ENCODE peak calls at places on chromosomes 2 and 18, in five cellular contexts. X is uterus, W is GM12864, T is A549, S is Caco-2. N is an unnamed sample.

GRCh38 chr2:238251986-238252385 is 12.1 kb upstream of the HES6 start:
- DNase-seq in X (no peak), W (no peak), T (no peak), S (no peak), N (no peak)

GRCh38 chr2:8754056-8754790 is 72.4 kb downstream of the ID2 start:
- DNase-seq in X (no peak), W (no peak), T (no peak), S (no peak), N (peak)

GRCh38 chr2:179376881-179377280 is 112.2 kb upstream of the SESTD1 start:
- DNase-seq in X (no peak), W (no peak), T (no peak), S (no peak), N (peak)

GRCh38 chr18:77000527-77000926 is 132.1 kb downstream of the MBP start:
- DNase-seq in X (peak), W (no peak), T (peak), S (no peak), N (peak)

GRCh38 chr2:18949871-18950597 is 360.7 kb upstream of the NT5C1B start:
- DNase-seq in X (no peak), W (no peak), T (peak), S (no peak), N (peak)

GRCh38 chr2:231914077-231914690 is 12.0 kb downstream of the NPPC start:
- DNase-seq in X (no peak), W (no peak), T (no peak), S (no peak), N (no peak)

GRCh38 chr2:145066795-145067194 is 546.9 kb upstream of the ZEB2 start:
- DNase-seq in X (no peak), W (no peak), T (no peak), S (no peak), N (no peak)

GRCh38 chr2:120798569-120799215 is 63.0 kb downstream of the GLI2 start:
- DNase-seq in X (no peak), W (no peak), T (no peak), S (no peak), N (no peak)

GRCh38 chr2:172246649-172247048 is 143.9 kb upstream of the DLX2 start:
- DNase-seq in X (no peak), W (no peak), T (no peak), S (no peak), N (no peak)

GRCh38 chr2:129178356-129178755 is 801.1 kb upstream of the RAB6C start:
- DNase-seq in X (no peak), W (no peak), T (no peak), S (no peak), N (peak)

GRCh38 chr2:219452361-219453317 is 18.0 kb downstream of the SPEG start:
- DNase-seq in X (peak), W (no peak), T (no peak), S (no peak), N (peak)

GRCh38 chr2:42256502-42256901 is 87.3 kb downstream of the EML4 start:
- DNase-seq in X (no peak), W (peak), T (no peak), S (no peak), N (peak)

GRCh38 chr2:99883356-99883867 is 259.0 kb downstream of the AFF3 start:
- DNase-seq in X (no peak), W (no peak), T (no peak), S (no peak), N (no peak)

GRCh38 chr2:98508690-98509054 is 64.0 kb downstream of the INPP4A start:
- DNase-seq in X (peak), W (no peak), T (no peak), S (no peak), N (peak)

GRCh38 chr2:85669549-85669948 is 1.6 kb upstream of the SFTPB start:
- DNase-seq in X (no peak), W (peak), T (no peak), S (no peak), N (no peak)

GRCh38 chr2:177093384-177093783 is 119.2 kb upstream of the HNRNPA3 start:
- DNase-seq in X (no peak), W (no peak), T (no peak), S (no peak), N (no peak)

GRCh38 chr2:9326975-9327374 is 96.4 kb downstream of the ITGB1BP1 start:
- DNase-seq in X (no peak), W (no peak), T (no peak), S (no peak), N (peak)

GRCh38 chr18:31983020-31983419 is 35.6 kb upstream of the RNF125 start:
- DNase-seq in X (peak), W (no peak), T (no peak), S (no peak), N (no peak)

GRCh38 chr2:222319576-222320440 is 21.0 kb upstream of the PAX3 start:
- DNase-seq in X (no peak), W (no peak), T (no peak), S (no peak), N (no peak)

GRCh38 chr18:51137051-51137729 is 60.3 kb downstream of the MEX3C start:
- DNase-seq in X (no peak), W (no peak), T (no peak), S (no peak), N (no peak)

GRCh38 chr2:11750422-11750821 is 4.0 kb downstream of the LPIN1 start:
- DNase-seq in X (no peak), W (no peak), T (no peak), S (no peak), N (no peak)

GRCh38 chr2:2694751-2695150 is 363.7 kb upstream of the MYT1L start:
- DNase-seq in X (no peak), W (no peak), T (no peak), S (no peak), N (no peak)

GRCh38 chr2:30948857-30949256 is 141.6 kb upstream of the CAPN13 start:
- DNase-seq in X (no peak), W (no peak), T (no peak), S (no peak), N (no peak)

GRCh38 chr2:96917008-96917575 is 47.2 kb upstream of the SEMA4C start:
- DNase-seq in X (no peak), W (no peak), T (no peak), S (no peak), N (no peak)

GRCh38 chr2:69693472-69694450 is 48.2 kb upstream of the ANXA4 start:
- DNase-seq in X (no peak), W (no peak), T (no peak), S (no peak), N (no peak)

GRCh38 chr18:7084080-7084765 is 33.4 kb downstream of the LAMA1 start:
- DNase-seq in X (no peak), W (no peak), T (no peak), S (no peak), N (peak)

GRCh38 chr2:27191107-27191829 is 20.6 kb upstream of the ATRAID start:
- DNase-seq in X (peak), W (no peak), T (peak), S (peak), N (peak)

GRCh38 chr2:27127883-27128670 is 4.5 kb downstream of the ABHD1 start:
- DNase-seq in X (no peak), W (no peak), T (no peak), S (no peak), N (no peak)

GRCh38 chr2:196172976-196173375 is 1.6 kb upstream of the STK17B start:
- DNase-seq in X (no peak), W (no peak), T (no peak), S (no peak), N (no peak)

GRCh38 chr2:196174424-196174823 is 3.0 kb upstream of the STK17B start:
- DNase-seq in X (no peak), W (no peak), T (no peak), S (no peak), N (no peak)

GRCh38 chr2:196173505-196173904 is 2.1 kb upstream of the STK17B start:
- DNase-seq in X (no peak), W (no peak), T (no peak), S (no peak), N (no peak)

GRCh38 chr2:196177124-196177523 is 5.7 kb upstream of the STK17B start:
- DNase-seq in X (no peak), W (no peak), T (no peak), S (no peak), N (no peak)

GRCh38 chr2:196176142-196176738 is 4.9 kb upstream of the STK17B start:
- DNase-seq in X (no peak), W (peak), T (no peak), S (no peak), N (no peak)
- TF ChIP-seq CTCF in X (no peak), W (no peak), T (no peak), S (no peak), N (no peak)

GRCh38 chr18:12278765-12279682 is 24.9 kb downstream of the CIDEA start:
- DNase-seq in X (peak), W (no peak), T (no peak), S (peak), N (peak)

GRCh38 chr18:12276736-12277554 is 22.8 kb downstream of the CIDEA start:
- DNase-seq in X (peak), W (no peak), T (no peak), S (no peak), N (no peak)

GRCh38 chr18:12279781-12280531 is 25.8 kb downstream of the CIDEA start:
- DNase-seq in X (no peak), W (no peak), T (no peak), S (no peak), N (no peak)

GRCh38 chr18:12274793-12275192 is 20.6 kb downstream of the CIDEA start:
- DNase-seq in X (no peak), W (no peak), T (no peak), S (no peak), N (no peak)

GRCh38 chr18:12278153-12278764 is 24.1 kb downstream of the CIDEA start:
- DNase-seq in X (peak), W (no peak), T (no peak), S (no peak), N (peak)
- H3K4me3 ChIP-seq in X (peak), W (no peak), T (no peak), S (no peak), N (peak)

GRCh38 chr2:164495491-164496223 is 125.6 kb downstream of the GRB14 start:
- DNase-seq in X (no peak), W (no peak), T (peak), S (no peak), N (peak)
- TF ChIP-seq CTCF in X (no peak), W (no peak), T (peak), S (peak), N (peak)

GRCh38 chr2:142938240-142938639 is 60.8 kb downstream of the KYNU start:
- DNase-seq in X (no peak), W (no peak), T (no peak), S (no peak), N (no peak)

GRCh38 chr2:142940606-142941223 is 63.3 kb downstream of the KYNU start:
- DNase-seq in X (no peak), W (no peak), T (no peak), S (no peak), N (no peak)

GRCh38 chr2:142935563-142936089 is 58.2 kb downstream of the KYNU start:
- DNase-seq in X (no peak), W (no peak), T (no peak), S (no peak), N (no peak)

GRCh38 chr2:142936629-142937028 is 59.2 kb downstream of the KYNU start:
- DNase-seq in X (no peak), W (no peak), T (no peak), S (no peak), N (no peak)

DNA sequence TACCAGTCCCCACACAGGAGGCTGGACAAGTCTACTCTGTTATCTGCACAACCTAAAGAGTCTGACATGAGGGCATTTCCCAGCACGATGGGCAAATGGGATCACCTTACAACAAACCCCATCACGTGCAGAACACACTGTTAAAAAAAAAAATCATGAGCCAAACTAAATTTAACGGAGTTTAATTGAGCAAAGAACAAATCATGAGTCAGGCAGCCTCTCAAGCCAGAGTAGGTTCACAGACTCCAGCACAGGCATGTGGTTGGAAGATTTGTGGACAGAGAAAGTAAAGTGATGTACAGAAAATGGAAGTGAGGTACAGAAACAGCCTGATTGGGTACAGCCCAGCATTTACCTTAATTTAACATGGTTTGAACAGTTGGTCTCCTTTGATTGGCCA is 59.9 kb downstream of the KYNU start:
- DNase-seq in X (no peak), W (no peak), T (no peak), S (no peak), N (no peak)
- H3K4me3 ChIP-seq in X (no peak), W (no peak), T (no peak), S (no peak), N (no peak)